ENCODE peak calls at places on chromosomes 16 and 17, in four cellular contexts. T is astrocyte of the spinal cord, E is tibial artery, D is right atrium auricular region. P is an unnamed sample.

GRCh38 chr17:72967963-72968585 is 124.4 kb downstream of the SLC39A11 start:
- DNase-seq in T (no peak), E (no peak), D (no peak), P (no peak)

GRCh38 chr17:40622509-40622928 is 25.1 kb downstream of the SMARCE1 start:
- DNase-seq in T (no peak), E (no peak), D (no peak), P (no peak)

GRCh38 chr16:72715267-72715666 is 332.7 kb downstream of the ZFHX3 start:
- DNase-seq in T (peak), E (no peak), D (no peak), P (no peak)

GRCh38 chr16:73978407-73978784 is 318.2 kb upstream of the PSMD7 start:
- DNase-seq in T (no peak), E (no peak), D (no peak), P (no peak)

GRCh38 chr17:35541434-35541833 is 4.0 kb upstream of the SLFN12L start:
- DNase-seq in T (no peak), E (no peak), D (no peak), P (no peak)

GRCh38 chr17:10172241-10172741 is 26.1 kb downstream of the GAS7 start:
- DNase-seq in T (no peak), E (no peak), D (no peak), P (no peak)

GRCh38 chr17:3744032-3744431 is 20.3 kb downstream of the HASPIN start:
- DNase-seq in T (no peak), E (no peak), D (no peak), P (no peak)

GRCh38 chr17:2406903-2407790 is 6.3 kb upstream of the MNT start:
- DNase-seq in T (peak), E (peak), D (peak), P (no peak)

GRCh38 chr16:787978-788398 is at the start of gene RPUSD1:
- DNase-seq in T (no peak), E (no peak), D (no peak), P (no peak)

GRCh38 chr16:4917117-4917516 is 19.8 kb downstream of the PPL start:
- DNase-seq in T (peak), E (no peak), D (no peak), P (no peak)

GRCh38 chr17:43034623-43035293 is 9.7 kb downstream of the RND2 start:
- DNase-seq in T (no peak), E (no peak), D (no peak), P (no peak)

GRCh38 chr16:48123104-48123788 is 32.5 kb downstream of the ABCC12 start:
- DNase-seq in T (peak), E (no peak), D (no peak), P (no peak)

GRCh38 chr16:68843482-68844210 is at the start of gene TANGO6:
- DNase-seq in T (peak), E (peak), D (peak), P (peak)

GRCh38 chr16:56938664-56939513 is 6.9 kb downstream of the HERPUD1 start:
- DNase-seq in T (no peak), E (no peak), D (no peak), P (no peak)

GRCh38 chr17:56772442-56772841 is 61.3 kb downstream of the C17orf67 start:
- DNase-seq in T (no peak), E (no peak), D (no peak), P (no peak)

GRCh38 chr17:45149669-45150603 is 1.7 kb downstream of the HEXIM1 start:
- DNase-seq in T (peak), E (peak), D (peak), P (no peak)

GRCh38 chr17:65278050-65278819 is 141.1 kb downstream of the RGS9 start:
- DNase-seq in T (peak), E (no peak), D (peak), P (peak)

GRCh38 chr16:83215417-83216001 is 588.7 kb downstream of the CDH13 start:
- DNase-seq in T (peak), E (no peak), D (no peak), P (no peak)

GRCh38 chr16:67674851-67675578 is 8.4 kb downstream of the C16orf86 start:
- DNase-seq in T (no peak), E (no peak), D (no peak), P (no peak)

GRCh38 chr16:15961060-15961511 is 11.7 kb downstream of the ABCC1 start:
- DNase-seq in T (peak), E (no peak), D (no peak), P (no peak)

GRCh38 chr16:48611329-48612137 is 1.6 kb upstream of the N4BP1 start:
- DNase-seq in T (no peak), E (no peak), D (peak), P (peak)

GRCh38 chr17:73465851-73466250 is 154.1 kb upstream of the CDC42EP4 start:
- DNase-seq in T (no peak), E (no peak), D (no peak), P (no peak)

DNA sequence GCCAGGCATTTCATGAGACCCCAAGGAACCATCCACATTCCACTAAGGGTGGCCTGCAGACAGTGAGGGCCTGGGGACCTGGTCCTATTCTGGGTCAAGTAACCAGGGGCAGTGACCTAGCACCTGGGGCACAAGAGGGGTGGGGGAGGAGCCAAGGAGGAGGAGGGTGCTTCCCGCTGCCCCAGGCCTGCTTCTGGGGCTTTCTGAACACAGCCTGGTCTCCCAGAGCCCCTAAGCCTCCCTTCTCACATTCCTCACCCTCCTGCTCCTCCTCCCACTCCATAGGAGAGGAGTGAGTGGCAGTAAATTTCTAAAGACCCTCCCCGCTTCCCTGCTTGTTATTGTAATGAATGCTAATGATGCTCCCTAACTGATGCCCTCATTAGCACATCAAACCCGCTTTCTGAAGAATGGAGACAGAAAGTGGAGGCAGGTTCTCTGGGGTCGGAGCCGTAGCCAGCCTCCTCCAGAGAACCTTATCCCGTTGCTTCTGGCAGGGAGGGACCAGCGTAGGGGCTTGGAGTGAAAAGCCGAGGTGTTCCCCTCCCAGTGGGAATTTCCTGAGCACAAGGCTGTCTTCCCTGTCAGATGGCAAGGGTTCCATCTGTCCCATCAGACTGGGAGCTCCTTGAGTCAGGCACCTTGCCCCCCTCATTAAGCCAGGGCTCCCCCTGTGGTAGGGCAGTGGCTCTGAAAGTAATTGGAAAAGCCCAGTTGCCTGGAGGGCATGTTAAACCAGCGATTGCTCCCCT is 3.7 kb upstream of the SRCIN1 start:
- DNase-seq in T (no peak), E (no peak), D (no peak), P (no peak)
- TF ChIP-seq CTCF in T (no peak), E (no peak), D (no peak), P (no peak)

GRCh38 chr17:17706140-17707060 is 25.1 kb downstream of the RAI1 start:
- DNase-seq in T (no peak), E (no peak), D (no peak), P (no peak)
- TF ChIP-seq CTCF in T (peak), E (no peak), D (no peak), P (peak)

GRCh38 chr16:46688657-46689491 is at the start of gene VPS35:
- DNase-seq in T (peak), E (peak), D (peak), P (peak)

GRCh38 chr16:46688101-46688656 is 799 bp downstream of the VPS35 start:
- DNase-seq in T (peak), E (peak), D (no peak), P (no peak)

GRCh38 chr16:46689492-46690280 is at the start of gene ORC6:
- DNase-seq in T (peak), E (peak), D (peak), P (peak)

GRCh38 chr16:46691720-46692119 is 2.3 kb downstream of the ORC6 start:
- DNase-seq in T (peak), E (no peak), D (no peak), P (no peak)

DNA sequence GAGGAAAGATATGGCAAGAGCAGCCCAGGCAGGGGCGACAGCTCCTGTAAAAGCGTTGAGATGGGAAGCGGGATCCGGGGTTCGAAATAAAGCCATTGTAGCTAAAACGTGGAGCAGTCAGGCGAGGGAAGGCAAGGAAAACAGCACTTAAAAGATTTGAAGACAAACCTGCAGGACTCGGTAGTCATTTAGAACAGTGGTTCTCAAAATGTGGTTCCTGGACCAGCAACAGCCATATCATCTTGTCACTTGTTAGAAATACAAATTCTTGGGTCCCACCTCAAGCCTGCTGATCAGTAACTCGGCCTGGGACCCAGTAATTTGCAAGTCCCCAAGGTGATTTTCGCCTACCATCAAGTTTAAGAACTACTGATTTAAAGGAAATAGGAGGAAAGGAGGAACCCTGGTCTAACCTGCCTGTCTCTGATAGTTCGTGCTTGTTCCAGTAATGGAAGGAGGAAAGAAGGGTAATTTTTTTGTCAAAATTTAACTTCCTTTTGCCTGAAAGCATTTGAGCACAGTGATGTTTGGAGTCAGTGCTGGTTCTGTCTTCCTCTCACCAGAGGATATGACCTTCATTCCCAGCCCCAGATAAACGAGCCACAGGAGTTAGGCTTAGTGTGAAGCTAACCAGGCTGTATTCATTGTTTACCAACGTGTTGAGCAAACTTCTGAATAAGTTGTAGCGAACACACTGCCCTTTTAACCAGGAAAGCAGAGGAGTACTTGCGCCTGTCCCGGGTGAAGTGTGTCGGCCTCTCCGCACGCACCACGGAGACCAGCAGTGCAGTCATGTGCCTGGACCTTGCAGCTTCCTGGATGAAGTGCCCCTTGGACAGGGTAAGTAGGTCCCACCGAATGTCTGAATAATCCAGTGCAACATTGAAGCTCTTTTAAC is 1.1 kb downstream of the ORC6 start:
- DNase-seq in T (peak), E (no peak), D (no peak), P (no peak)
- TF ChIP-seq CTCF in T (no peak), E (no peak), D (peak), P (no peak)

GRCh38 chr16:10610499-10611184 is 30.2 kb upstream of the EMP2 start:
- DNase-seq in T (no peak), E (no peak), D (no peak), P (no peak)

GRCh38 chr16:10611825-10612342 is 31.5 kb upstream of the EMP2 start:
- DNase-seq in T (no peak), E (no peak), D (no peak), P (no peak)

GRCh38 chr16:10608687-10609409 is 28.4 kb upstream of the EMP2 start:
- DNase-seq in T (no peak), E (no peak), D (no peak), P (no peak)

GRCh38 chr16:10607157-10607556 is 26.8 kb upstream of the EMP2 start:
- DNase-seq in T (no peak), E (no peak), D (no peak), P (no peak)

GRCh38 chr16:10609410-10609774 is 29.0 kb upstream of the EMP2 start:
- DNase-seq in T (peak), E (no peak), D (no peak), P (no peak)
- TF ChIP-seq CTCF in T (peak), E (no peak), D (no peak), P (no peak)